ENCODE peak calls at places on chromosomes 13 and 19, in five cellular contexts. Q is H9, V is mesenchymal stem cell, N is IMR-90, R is trophoblast cell. B is an unnamed sample.

GRCh38 chr13:28425796-28426195 is 69.1 kb downstream of the FLT1 start:
- DNase-seq in V (peak), N (peak), Q (no peak), R (no peak), B (no peak)

GRCh38 chr13:96080676-96081075 is 9.2 kb upstream of the HS6ST3 start:
- DNase-seq in R (no peak), Q (no peak), N (no peak), V (no peak), B (no peak)

GRCh38 chr13:37010424-37010823 is 9.8 kb downstream of the EXOSC8 start:
- DNase-seq in R (no peak), V (no peak), Q (no peak), N (no peak), B (no peak)

GRCh38 chr19:50565984-50566903 is 2.0 kb downstream of the LRRC4B start:
- DNase-seq in R (no peak), N (no peak), V (no peak), Q (no peak), B (no peak)

GRCh38 chr13:99955107-99955746 is 16.3 kb downstream of the ZIC5 start:
- DNase-seq in Q (peak), R (no peak), V (no peak), N (no peak), B (no peak)

GRCh38 chr13:91270031-91270430 is 77.5 kb upstream of the MIR17HG start:
- DNase-seq in R (no peak), V (peak), N (no peak), Q (no peak), B (no peak)

GRCh38 chr13:43303040-43303729 is 279.8 kb downstream of the DNAJC15 start:
- DNase-seq in N (peak), Q (peak), V (peak), R (no peak), B (peak)

GRCh38 chr19:11203194-11204075 is 6.1 kb upstream of the KANK2 start:
- DNase-seq in R (peak), N (peak), Q (peak), V (peak), B (peak)

GRCh38 chr13:33644607-33645543 is 173.1 kb upstream of the RFC3 start:
- DNase-seq in N (peak), Q (no peak), V (no peak), R (no peak), B (no peak)

GRCh38 chr13:111043575-111043982 is 71.5 kb upstream of the ARHGEF7 start:
- DNase-seq in Q (no peak), N (no peak), V (peak), R (peak), B (no peak)

GRCh38 chr13:113814435-113814821 is 49.4 kb downstream of the GAS6 start:
- DNase-seq in Q (no peak), N (peak), V (peak), R (no peak), B (no peak)

GRCh38 chr13:66914155-66914554 is 316.0 kb downstream of the PCDH9 start:
- DNase-seq in R (no peak), N (peak), Q (no peak), V (peak), B (no peak)

GRCh38 chr13:83884141-83884540 is 1.9 kb upstream of the SLITRK1 start:
- DNase-seq in N (no peak), R (no peak), V (no peak), Q (no peak), B (no peak)

GRCh38 chr19:3646336-3647092 is 19.9 kb upstream of the CACTIN start:
- DNase-seq in V (no peak), N (no peak), Q (no peak), R (no peak), B (no peak)

GRCh38 chr19:19578241-19578640 is 40.2 kb downstream of the CILP2 start:
- DNase-seq in V (no peak), N (no peak), Q (no peak), R (no peak), B (no peak)

GRCh38 chr19:19581391-19581790 is 37.1 kb downstream of the PBX4 start:
- DNase-seq in R (no peak), N (no peak), V (no peak), Q (no peak), B (no peak)

GRCh38 chr19:19579533-19580361 is 38.7 kb downstream of the PBX4 start:
- DNase-seq in R (peak), V (no peak), Q (no peak), N (no peak), B (no peak)

GRCh38 chr19:19582471-19582870 is 36.0 kb downstream of the PBX4 start:
- DNase-seq in Q (no peak), N (no peak), R (no peak), V (no peak), B (no peak)

GRCh38 chr19:19580417-19580816 is 38.1 kb downstream of the PBX4 start:
- DNase-seq in Q (no peak), R (no peak), N (no peak), V (no peak), B (no peak)
- H3K14ac ChIP-seq in Q (no peak), R (no peak), N (no peak), V (no peak), B (no peak)

DNA sequence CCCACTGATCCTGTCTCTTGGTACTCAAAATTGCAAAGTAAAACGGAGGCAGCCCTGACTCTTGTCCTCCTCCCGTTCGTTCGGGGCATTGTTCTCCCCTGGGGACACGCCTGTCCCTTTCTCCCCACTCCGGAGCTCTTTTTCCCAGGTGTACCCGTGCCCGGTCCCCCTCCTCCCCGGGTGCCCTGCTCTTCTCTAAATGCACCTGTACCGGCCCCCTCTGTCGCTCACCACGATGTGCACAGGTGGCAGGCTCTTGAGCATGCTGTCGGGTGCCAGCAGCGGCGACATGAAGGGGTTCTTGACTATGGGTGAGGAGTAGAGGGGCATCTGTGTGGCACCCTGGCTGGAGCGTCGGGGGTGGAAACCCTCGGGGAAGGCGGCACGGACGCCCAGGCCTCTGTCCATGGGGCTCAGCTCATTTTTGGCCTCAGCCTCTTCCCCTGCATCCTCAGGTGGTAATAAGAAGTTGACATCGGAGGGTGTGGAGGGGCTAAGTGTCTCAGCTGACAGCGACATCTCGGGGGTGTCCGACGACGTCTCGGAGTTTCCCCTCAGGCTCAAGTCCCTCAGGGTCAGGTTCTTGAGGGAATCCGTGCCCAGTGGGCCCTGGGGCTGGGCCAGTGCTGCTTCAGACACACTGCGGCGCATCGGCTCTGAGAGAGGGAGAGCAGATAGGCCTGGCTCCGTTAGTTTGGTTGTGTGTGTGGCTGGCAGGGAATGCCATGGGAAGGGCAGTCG is 12.4 kb upstream of the CNFN start:
- DNase-seq in Q (no peak), V (no peak), R (no peak), N (no peak), B (no peak)
- H3K4me2 ChIP-seq in Q (peak), V (peak), R (peak), N (peak), B (peak)

GRCh38 chr19:45629704-45630103 is 9.5 kb downstream of the EML2 start:
- DNase-seq in N (no peak), R (no peak), V (no peak), Q (no peak), B (no peak)
- H2AK5ac ChIP-seq in N (peak), R (no peak), V (no peak), Q (no peak), B (no peak)

DNA sequence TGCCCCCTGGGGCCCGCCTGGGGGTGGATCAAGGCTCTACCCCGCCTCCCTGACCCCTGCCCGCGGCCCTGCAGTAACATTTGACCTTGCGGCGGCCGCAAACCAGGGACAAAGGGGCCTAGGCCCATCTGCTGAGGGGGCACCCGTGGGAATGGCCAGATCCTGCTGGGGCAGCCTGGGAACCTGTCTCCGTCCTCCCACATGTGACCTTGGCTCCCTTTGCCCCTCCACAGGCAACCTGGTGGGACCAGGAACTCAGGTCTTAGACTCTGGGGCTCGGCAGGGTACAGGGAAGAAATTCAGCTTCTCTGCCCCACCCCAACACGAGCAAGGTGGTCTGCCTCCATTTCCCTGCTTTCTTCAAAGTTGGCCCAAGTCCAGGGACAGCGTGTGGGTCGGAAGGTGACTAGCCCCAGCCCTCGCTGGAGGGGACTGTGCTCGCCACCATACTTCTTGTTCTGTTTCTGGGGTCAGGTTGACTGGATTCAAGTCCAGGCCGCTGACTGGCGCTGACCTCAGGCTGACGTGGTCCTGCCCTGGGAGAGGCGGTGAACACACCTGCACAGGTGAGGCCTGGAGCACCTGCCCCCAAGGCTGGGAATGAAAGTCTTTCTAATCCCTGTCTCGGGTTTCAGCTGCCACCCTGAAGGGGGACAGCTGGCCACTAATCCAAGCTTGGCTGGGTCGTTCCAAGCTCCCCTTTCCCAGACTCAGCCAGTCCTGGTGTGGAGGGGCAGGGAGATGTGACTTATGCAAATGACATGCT is 2.5 kb upstream of the NR2F6 start:
- DNase-seq in R (peak), V (peak), Q (peak), N (no peak), B (no peak)
- H3K14ac ChIP-seq in R (peak), V (no peak), Q (peak), N (no peak), B (no peak)

GRCh38 chr13:31944262-31945160 is 87.1 kb upstream of the FRY start:
- DNase-seq in N (no peak), R (no peak), Q (no peak), V (no peak), B (no peak)
- H3K4me2 ChIP-seq in N (peak), R (no peak), Q (no peak), V (no peak), B (no peak)

GRCh38 chr19:38809592-38810252 is 3.0 kb downstream of the LGALS4 start:
- DNase-seq in N (no peak), R (no peak), Q (no peak), V (no peak), B (no peak)

GRCh38 chr19:38805180-38805579 is 7.6 kb downstream of the LGALS4 start:
- DNase-seq in R (no peak), N (no peak), Q (no peak), V (no peak), B (no peak)

GRCh38 chr19:38806371-38806770 is 6.4 kb downstream of the LGALS4 start:
- DNase-seq in V (no peak), R (no peak), Q (no peak), N (no peak), B (no peak)

GRCh38 chr19:38812004-38812840 is 523 bp downstream of the LGALS4 start:
- DNase-seq in Q (no peak), R (no peak), V (no peak), N (no peak), B (no peak)

GRCh38 chr19:38808741-38809140 is 4.0 kb downstream of the LGALS4 start:
- DNase-seq in R (no peak), N (no peak), Q (no peak), V (no peak), B (no peak)
- H2AK5ac ChIP-seq in R (no peak), N (no peak), Q (no peak), V (peak), B (peak)

DNA sequence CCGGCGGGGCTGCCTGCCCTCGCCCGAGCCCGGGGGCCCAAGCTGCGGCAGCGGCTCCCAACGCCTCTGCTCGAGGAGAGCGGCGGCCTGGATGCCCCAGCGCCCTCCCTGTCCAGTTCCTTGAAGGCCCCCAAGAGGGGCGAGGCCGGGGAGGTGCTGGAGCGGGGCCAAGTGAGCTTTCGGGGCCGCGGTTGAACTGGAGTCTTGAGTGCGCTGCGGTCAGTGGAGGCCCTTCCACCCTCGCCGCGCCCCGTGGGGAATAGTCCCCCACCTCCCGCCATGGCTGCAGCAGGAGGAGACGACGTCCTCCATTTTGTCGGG is 529 bp upstream of the ZMYM5 start:
- DNase-seq in R (peak), N (no peak), Q (no peak), V (peak), B (peak)
- H3K14ac ChIP-seq in R (peak), N (no peak), Q (peak), V (no peak), B (no peak)

GRCh38 chr13:106155411-106155810 is 380.1 kb downstream of the EFNB2 start:
- DNase-seq in Q (no peak), V (peak), N (peak), R (no peak), B (no peak)

GRCh38 chr13:106152047-106152446 is 383.4 kb downstream of the EFNB2 start:
- DNase-seq in Q (no peak), V (no peak), R (no peak), N (no peak), B (no peak)

GRCh38 chr13:106153041-106153440 is 382.4 kb downstream of the EFNB2 start:
- DNase-seq in R (no peak), V (no peak), Q (no peak), N (no peak), B (no peak)

GRCh38 chr13:106153876-106154275 is 381.6 kb downstream of the EFNB2 start:
- DNase-seq in V (no peak), N (no peak), Q (no peak), R (no peak), B (no peak)

GRCh38 chr13:106151056-106151699 is 384.3 kb downstream of the EFNB2 start:
- DNase-seq in Q (no peak), R (peak), V (peak), N (peak), B (peak)
- H3K4me2 ChIP-seq in Q (no peak), R (no peak), V (no peak), N (peak), B (no peak)

GRCh38 chr19:33274663-33275558 is 27.4 kb downstream of the CEBPA start:
- DNase-seq in Q (no peak), R (no peak), N (no peak), V (no peak), B (no peak)
- H2AK5ac ChIP-seq in Q (no peak), R (peak), N (no peak), V (no peak), B (peak)